ENCODE peak calls at places on chromosomes 1 and 21, in seven cellular contexts. One of them, this sample, is unnamed.

GRCh38 chr1:178126790-178127189 is 32.9 kb downstream of the RASAL2 start:
- DNase-seq in HCT116: peak
- DNase-seq in H1: no peak
- DNase-seq in GM12878: no peak
- DNase-seq in HepG2: peak
- DNase-seq in SK-N-SH: no peak
- DNase-seq in K562: no peak
- DNase-seq in this sample: peak

GRCh38 chr1:237786066-237786719 is 104.5 kb downstream of the ZP4 start:
- DNase-seq in HCT116: no peak
- DNase-seq in H1: no peak
- DNase-seq in GM12878: no peak
- DNase-seq in HepG2: no peak
- DNase-seq in SK-N-SH: no peak
- DNase-seq in K562: no peak
- DNase-seq in this sample: no peak

GRCh38 chr1:1794999-1795398 is 16.7 kb upstream of the NADK start:
- DNase-seq in HCT116: no peak
- DNase-seq in H1: no peak
- DNase-seq in GM12878: no peak
- DNase-seq in HepG2: no peak
- DNase-seq in SK-N-SH: no peak
- DNase-seq in K562: no peak
- DNase-seq in this sample: no peak

GRCh38 chr1:192609110-192610079 is 26.6 kb upstream of the RGS13 start:
- DNase-seq in HCT116: no peak
- DNase-seq in H1: no peak
- DNase-seq in GM12878: peak
- DNase-seq in HepG2: no peak
- DNase-seq in SK-N-SH: no peak
- DNase-seq in K562: no peak
- DNase-seq in this sample: no peak

GRCh38 chr1:219875860-219876259 is 52.5 kb downstream of the SLC30A10 start:
- DNase-seq in HCT116: no peak
- DNase-seq in H1: no peak
- DNase-seq in GM12878: no peak
- DNase-seq in HepG2: no peak
- DNase-seq in SK-N-SH: no peak
- DNase-seq in K562: no peak
- DNase-seq in this sample: no peak

GRCh38 chr1:206685749-206686485 is 1.2 kb downstream of the MAPKAPK2 start:
- DNase-seq in HCT116: peak
- DNase-seq in H1: no peak
- DNase-seq in GM12878: no peak
- DNase-seq in HepG2: peak
- DNase-seq in SK-N-SH: peak
- DNase-seq in K562: peak
- DNase-seq in this sample: peak

GRCh38 chr1:7047866-7048265 is 262.6 kb downstream of the CAMTA1 start:
- DNase-seq in HCT116: no peak
- DNase-seq in H1: no peak
- DNase-seq in GM12878: no peak
- DNase-seq in HepG2: no peak
- DNase-seq in SK-N-SH: peak
- DNase-seq in K562: no peak
- DNase-seq in this sample: no peak

GRCh38 chr1:49765034-49765433 is 258.7 kb downstream of the AGBL4 start:
- DNase-seq in HCT116: no peak
- DNase-seq in H1: no peak
- DNase-seq in GM12878: no peak
- DNase-seq in HepG2: peak
- DNase-seq in SK-N-SH: peak
- DNase-seq in K562: no peak
- DNase-seq in this sample: peak

GRCh38 chr1:235160395-235160964 is 570 bp downstream of the RBM34 start:
- DNase-seq in HCT116: peak
- DNase-seq in H1: no peak
- DNase-seq in GM12878: no peak
- DNase-seq in HepG2: peak
- DNase-seq in SK-N-SH: no peak
- DNase-seq in K562: no peak
- DNase-seq in this sample: no peak

GRCh38 chr1:85258536-85259117 is 835 bp downstream of the C1orf52 start:
- DNase-seq in HCT116: no peak
- DNase-seq in H1: no peak
- DNase-seq in GM12878: no peak
- DNase-seq in HepG2: no peak
- DNase-seq in SK-N-SH: no peak
- DNase-seq in K562: no peak
- DNase-seq in this sample: no peak

GRCh38 chr1:59359325-59359724 is 62.4 kb downstream of the FGGY start:
- DNase-seq in HCT116: no peak
- DNase-seq in H1: no peak
- DNase-seq in GM12878: no peak
- DNase-seq in HepG2: peak
- DNase-seq in SK-N-SH: no peak
- DNase-seq in K562: no peak
- DNase-seq in this sample: no peak

GRCh38 chr1:44108241-44108640 is 10.4 kb upstream of the KLF17 start:
- DNase-seq in HCT116: no peak
- DNase-seq in H1: no peak
- DNase-seq in GM12878: no peak
- DNase-seq in HepG2: no peak
- DNase-seq in SK-N-SH: no peak
- DNase-seq in K562: no peak
- DNase-seq in this sample: no peak

GRCh38 chr1:202709276-202710041 is 795 bp downstream of the SYT2 start:
- DNase-seq in HCT116: no peak
- DNase-seq in H1: no peak
- DNase-seq in GM12878: no peak
- DNase-seq in HepG2: no peak
- DNase-seq in SK-N-SH: peak
- DNase-seq in K562: no peak
- DNase-seq in this sample: no peak

GRCh38 chr1:156241926-156242325 is at the start of gene BGLAP:
- DNase-seq in HCT116: no peak
- DNase-seq in H1: no peak
- DNase-seq in GM12878: no peak
- DNase-seq in HepG2: no peak
- DNase-seq in SK-N-SH: peak
- DNase-seq in K562: no peak
- DNase-seq in this sample: no peak

GRCh38 chr1:222288056-222288455 is 259.8 kb downstream of the HHIPL2 start:
- DNase-seq in HCT116: peak
- DNase-seq in H1: no peak
- DNase-seq in GM12878: no peak
- DNase-seq in HepG2: no peak
- DNase-seq in SK-N-SH: no peak
- DNase-seq in K562: no peak
- DNase-seq in this sample: no peak

GRCh38 chr1:88013485-88013884 is 670.6 kb upstream of the PKN2 start:
- DNase-seq in HCT116: no peak
- DNase-seq in H1: no peak
- DNase-seq in GM12878: no peak
- DNase-seq in HepG2: no peak
- DNase-seq in SK-N-SH: no peak
- DNase-seq in K562: no peak
- DNase-seq in this sample: no peak

GRCh38 chr1:226736908-226737818 is 1.9 kb downstream of the ITPKB start:
- DNase-seq in HCT116: no peak
- DNase-seq in H1: no peak
- DNase-seq in GM12878: no peak
- DNase-seq in HepG2: no peak
- DNase-seq in SK-N-SH: peak
- DNase-seq in K562: no peak
- DNase-seq in this sample: no peak

GRCh38 chr1:204151562-204152309 is at the start of gene ETNK2:
- DNase-seq in HCT116: no peak
- DNase-seq in H1: no peak
- DNase-seq in GM12878: no peak
- DNase-seq in HepG2: no peak
- DNase-seq in SK-N-SH: peak
- DNase-seq in K562: peak
- DNase-seq in this sample: peak

GRCh38 chr1:216686860-216687545 is 36.2 kb downstream of the ESRRG start:
- DNase-seq in HCT116: no peak
- DNase-seq in H1: no peak
- DNase-seq in GM12878: no peak
- DNase-seq in HepG2: no peak
- DNase-seq in SK-N-SH: no peak
- DNase-seq in K562: no peak
- DNase-seq in this sample: no peak

GRCh38 chr1:24308365-24309015 is 10.7 kb upstream of the GRHL3 start:
- DNase-seq in HCT116: no peak
- DNase-seq in H1: peak
- DNase-seq in GM12878: no peak
- DNase-seq in HepG2: no peak
- DNase-seq in SK-N-SH: no peak
- DNase-seq in K562: no peak
- DNase-seq in this sample: no peak

GRCh38 chr1:59026472-59026948 is 242.7 kb upstream of the JUN start:
- DNase-seq in HCT116: no peak
- DNase-seq in H1: no peak
- DNase-seq in GM12878: no peak
- DNase-seq in HepG2: no peak
- DNase-seq in SK-N-SH: no peak
- DNase-seq in K562: no peak
- DNase-seq in this sample: no peak

GRCh38 chr1:65339866-65340483 is 30.6 kb downstream of the DNAJC6 start:
- DNase-seq in HCT116: no peak
- DNase-seq in H1: no peak
- DNase-seq in GM12878: no peak
- DNase-seq in HepG2: peak
- DNase-seq in SK-N-SH: no peak
- DNase-seq in K562: peak
- DNase-seq in this sample: peak

GRCh38 chr1:157490337-157491165 is 61.8 kb downstream of the FCRL5 start:
- DNase-seq in HCT116: peak
- DNase-seq in H1: peak
- DNase-seq in GM12878: no peak
- DNase-seq in HepG2: peak
- DNase-seq in SK-N-SH: peak
- DNase-seq in K562: peak
- DNase-seq in this sample: peak
- TF ChIP-seq JUND in HCT116: no peak
- TF ChIP-seq JUND in H1: no peak
- TF ChIP-seq JUND in GM12878: no peak
- TF ChIP-seq JUND in HepG2: no peak
- TF ChIP-seq JUND in SK-N-SH: no peak
- TF ChIP-seq JUND in K562: no peak
- TF ChIP-seq JUND in this sample: no peak

GRCh38 chr1:181583598-181583997 is 100.3 kb downstream of the CACNA1E start:
- DNase-seq in HCT116: peak
- DNase-seq in H1: peak
- DNase-seq in GM12878: no peak
- DNase-seq in HepG2: peak
- DNase-seq in SK-N-SH: no peak
- DNase-seq in K562: no peak
- DNase-seq in this sample: peak
- TF ChIP-seq JUND in HCT116: no peak
- TF ChIP-seq JUND in H1: no peak
- TF ChIP-seq JUND in GM12878: no peak
- TF ChIP-seq JUND in HepG2: no peak
- TF ChIP-seq JUND in SK-N-SH: no peak
- TF ChIP-seq JUND in K562: no peak
- TF ChIP-seq JUND in this sample: no peak

GRCh38 chr21:15182731-15183130 is 117.9 kb upstream of the NRIP1 start:
- DNase-seq in HCT116: no peak
- DNase-seq in H1: no peak
- DNase-seq in GM12878: no peak
- DNase-seq in HepG2: no peak
- DNase-seq in SK-N-SH: no peak
- DNase-seq in K562: no peak
- DNase-seq in this sample: no peak

DNA sequence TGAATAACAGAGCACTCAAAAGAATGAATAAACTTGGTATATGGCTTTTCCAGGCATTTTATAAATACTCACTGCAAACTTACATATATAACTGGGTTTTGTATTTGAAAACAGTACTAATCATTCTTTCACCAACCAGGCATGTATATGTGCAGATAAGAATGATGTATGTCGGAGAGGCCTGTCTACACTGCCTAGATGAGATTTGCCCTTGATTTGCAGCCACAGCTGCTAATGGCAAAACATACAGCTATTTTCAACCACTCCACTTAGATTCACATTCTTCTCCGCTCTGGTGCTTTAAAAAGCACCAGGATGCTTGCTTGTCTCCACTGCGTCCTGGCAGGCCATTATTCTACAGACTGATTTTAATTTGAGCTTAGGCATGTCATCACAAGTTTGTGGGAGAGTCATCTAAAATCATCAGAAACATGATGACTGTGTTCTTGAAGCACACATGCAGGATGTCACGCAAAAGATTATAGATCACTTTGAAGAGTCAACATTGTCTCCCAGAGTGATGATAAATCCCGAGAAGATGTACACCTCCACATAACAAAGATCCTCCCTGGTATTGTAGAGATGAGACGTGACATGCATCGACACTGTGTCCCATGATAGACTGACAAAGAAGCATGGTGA is 119.0 kb upstream of the NRIP1 start:
- DNase-seq in HCT116: no peak
- DNase-seq in H1: no peak
- DNase-seq in GM12878: no peak
- DNase-seq in HepG2: no peak
- DNase-seq in SK-N-SH: no peak
- DNase-seq in K562: no peak
- DNase-seq in this sample: no peak
- TF ChIP-seq JUND in HCT116: no peak
- TF ChIP-seq JUND in H1: no peak
- TF ChIP-seq JUND in GM12878: no peak
- TF ChIP-seq JUND in HepG2: no peak
- TF ChIP-seq JUND in SK-N-SH: no peak
- TF ChIP-seq JUND in K562: no peak
- TF ChIP-seq JUND in this sample: no peak

DNA sequence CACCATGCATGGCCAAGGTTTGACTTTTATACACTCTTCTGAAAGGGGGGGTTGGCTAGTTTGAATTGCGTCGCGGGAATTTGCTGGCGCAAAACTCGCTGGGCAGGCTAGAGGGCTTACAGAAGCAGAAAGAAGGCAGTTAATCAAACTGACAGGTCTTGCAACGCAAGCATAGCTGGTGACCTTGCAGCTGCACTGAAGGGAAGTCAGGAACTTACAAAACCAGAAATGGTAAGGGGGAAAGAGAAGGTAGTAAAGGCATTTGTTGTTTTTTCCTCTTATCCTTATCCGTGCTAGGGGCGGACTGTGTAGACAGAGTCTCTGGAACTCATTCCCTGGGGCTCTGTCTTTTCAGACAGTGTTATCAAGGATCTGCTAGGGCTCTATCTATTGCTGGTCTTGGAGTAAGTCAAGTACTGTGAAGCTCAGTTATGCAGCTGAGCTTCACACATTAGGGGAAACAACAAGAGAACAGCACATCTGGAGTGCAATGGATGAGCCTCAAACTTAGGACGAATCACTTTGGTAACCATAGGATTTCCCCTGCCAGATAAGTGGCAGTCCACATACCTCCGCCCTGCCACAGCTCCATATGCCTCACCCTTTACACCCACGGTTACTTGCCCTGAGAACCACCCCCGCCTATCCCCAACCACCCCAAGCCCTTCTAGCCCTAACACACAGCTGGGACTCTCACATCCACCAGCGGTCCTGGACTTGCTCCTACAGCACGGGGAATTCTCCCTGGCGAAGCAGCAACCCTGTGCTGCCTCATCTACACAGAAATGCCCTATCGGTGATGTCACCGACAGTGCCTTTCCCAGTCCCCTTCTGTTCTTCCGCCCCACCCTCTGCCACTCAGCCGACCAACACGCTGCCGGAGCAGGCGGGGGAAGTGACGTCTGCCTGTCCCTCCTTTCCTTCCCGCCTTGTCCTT is 251.4 kb downstream of the FAM72C start:
- DNase-seq in HCT116: no peak
- DNase-seq in H1: no peak
- DNase-seq in GM12878: no peak
- DNase-seq in HepG2: no peak
- DNase-seq in SK-N-SH: no peak
- DNase-seq in K562: peak
- DNase-seq in this sample: peak
- TF ChIP-seq JUND in HCT116: no peak
- TF ChIP-seq JUND in H1: no peak
- TF ChIP-seq JUND in GM12878: no peak
- TF ChIP-seq JUND in HepG2: no peak
- TF ChIP-seq JUND in SK-N-SH: no peak
- TF ChIP-seq JUND in K562: peak
- TF ChIP-seq JUND in this sample: no peak

This sample was measured in T47D.